ENCODE peak calls at places on chromosomes 12 and 14, in four cellular contexts. One of them, this sample, is unnamed. For H3K36me3, the result is how much of the 10 kb centered on the place peaks cover.

GRCh38 chr14:71739273-71739990 is 192.8 kb upstream of the RGS6 start:
- DNase-seq in IMR-90: peak
- DNase-seq in PC-9: peak
- DNase-seq in endodermal cell: no peak
- DNase-seq in this sample: no peak

GRCh38 chr12:49888461-49889151 is 15.1 kb downstream of the FAIM2 start:
- DNase-seq in IMR-90: no peak
- DNase-seq in PC-9: no peak
- DNase-seq in endodermal cell: peak
- DNase-seq in this sample: peak

GRCh38 chr12:51082561-51083139 is 746 bp downstream of the CSRNP2 start:
- DNase-seq in IMR-90: peak
- DNase-seq in PC-9: no peak
- DNase-seq in endodermal cell: peak
- DNase-seq in this sample: no peak

GRCh38 chr14:96735509-96735908 is 61.7 kb upstream of the VRK1 start:
- DNase-seq in IMR-90: no peak
- DNase-seq in PC-9: no peak
- DNase-seq in endodermal cell: no peak
- DNase-seq in this sample: no peak

GRCh38 chr14:104724981-104725771 is 1.1 kb downstream of the ADSS1 start:
- DNase-seq in IMR-90: no peak
- DNase-seq in PC-9: no peak
- DNase-seq in endodermal cell: peak
- DNase-seq in this sample: no peak

GRCh38 chr12:89353188-89353822 is 1.0 kb upstream of the DUSP6 start:
- DNase-seq in IMR-90: peak
- DNase-seq in PC-9: peak
- DNase-seq in endodermal cell: peak
- DNase-seq in this sample: peak

GRCh38 chr12:107660861-107661415 is 24.7 kb upstream of the PWP1 start:
- DNase-seq in IMR-90: no peak
- DNase-seq in PC-9: no peak
- DNase-seq in endodermal cell: peak
- DNase-seq in this sample: no peak

GRCh38 chr14:97458302-97459137 is 661.3 kb downstream of the VRK1 start:
- DNase-seq in IMR-90: no peak
- DNase-seq in PC-9: no peak
- DNase-seq in endodermal cell: peak
- DNase-seq in this sample: no peak

GRCh38 chr12:75913502-75914110 is 118.0 kb downstream of the PHLDA1 start:
- DNase-seq in IMR-90: no peak
- DNase-seq in PC-9: no peak
- DNase-seq in endodermal cell: no peak
- DNase-seq in this sample: no peak

GRCh38 chr14:96135285-96135684 is 69.4 kb upstream of the BDKRB2 start:
- DNase-seq in IMR-90: no peak
- DNase-seq in PC-9: peak
- DNase-seq in endodermal cell: no peak
- DNase-seq in this sample: no peak

GRCh38 chr14:88559852-88560251 is 3.0 kb upstream of the ZC3H14 start:
- DNase-seq in IMR-90: peak
- DNase-seq in PC-9: peak
- DNase-seq in endodermal cell: no peak
- DNase-seq in this sample: no peak

GRCh38 chr12:62950317-62950716 is 15.4 kb upstream of the PPM1H start:
- DNase-seq in IMR-90: no peak
- DNase-seq in PC-9: no peak
- DNase-seq in endodermal cell: no peak
- DNase-seq in this sample: no peak

GRCh38 chr14:75675265-75675960 is 14.4 kb downstream of the TTLL5 start:
- DNase-seq in IMR-90: no peak
- DNase-seq in PC-9: no peak
- DNase-seq in endodermal cell: peak
- DNase-seq in this sample: no peak

DNA sequence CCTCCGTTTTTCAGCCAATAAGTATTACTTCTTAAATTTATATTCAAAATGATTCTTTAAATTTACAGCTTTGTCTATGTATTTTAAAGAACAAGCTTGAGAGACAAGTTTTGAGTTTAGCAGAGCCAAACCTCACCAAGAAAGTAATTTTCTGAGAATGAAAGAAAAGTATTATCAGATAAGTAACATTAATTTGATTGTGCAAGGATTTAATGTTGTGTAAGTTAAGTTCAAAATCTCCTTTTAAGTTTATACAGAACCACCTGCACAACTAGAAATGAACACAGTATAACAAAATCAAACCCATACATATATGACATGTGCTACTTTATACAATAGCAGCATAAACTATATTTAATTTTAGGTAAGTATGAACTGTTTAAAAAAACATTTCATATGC is 63.5 kb downstream of the SYT10 start:
- DNase-seq in IMR-90: no peak
- DNase-seq in PC-9: no peak
- DNase-seq in endodermal cell: no peak
- DNase-seq in this sample: no peak
- H3K36me3 ChIP-seq in IMR-90: under half
- H3K36me3 ChIP-seq in PC-9: under half
- H3K36me3 ChIP-seq in endodermal cell: under half
- H3K36me3 ChIP-seq in this sample: under half

DNA sequence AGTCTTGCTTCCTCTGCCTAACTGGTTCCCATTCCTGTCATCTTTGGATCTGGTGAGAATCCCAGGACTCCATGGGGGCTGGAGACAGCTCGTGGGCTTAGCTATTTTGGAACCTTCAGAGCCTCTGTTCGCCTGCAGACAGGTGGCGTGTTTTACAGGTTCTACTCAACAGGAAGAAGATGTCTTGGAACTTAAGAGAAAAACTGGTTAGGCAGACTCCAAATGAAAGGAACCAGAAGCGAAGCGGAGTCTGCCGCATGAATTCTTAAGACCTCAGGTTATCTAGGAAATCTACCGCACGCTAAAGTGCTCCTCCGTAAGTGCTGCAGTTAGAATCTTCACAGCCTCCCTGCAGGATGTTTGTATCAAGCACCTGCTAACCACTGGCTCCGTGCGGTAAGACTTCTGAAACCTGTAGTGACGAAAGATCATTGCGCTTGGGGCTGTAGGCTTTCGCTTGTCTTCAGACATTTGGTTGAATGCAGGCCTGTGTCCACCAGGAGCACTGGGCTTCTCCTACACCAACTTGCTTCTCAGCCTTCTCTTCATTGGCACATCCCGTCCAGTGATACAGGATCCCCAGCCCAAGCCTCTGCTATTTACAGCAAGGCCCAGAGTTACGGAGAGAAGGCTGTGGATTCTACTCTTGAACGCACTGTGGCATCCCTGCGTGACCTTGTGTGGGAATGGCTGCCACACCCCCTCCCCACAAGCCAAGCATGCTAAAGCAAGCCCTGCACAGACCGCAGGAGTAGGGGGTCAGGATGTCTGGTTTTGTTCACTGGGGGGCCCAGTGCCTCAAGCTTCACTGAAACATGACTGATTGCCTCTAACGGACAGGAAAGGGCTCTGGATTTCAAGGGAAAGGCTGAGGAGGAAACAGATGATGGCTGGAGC is 35.0 kb downstream of the ACADS start:
- DNase-seq in IMR-90: no peak
- DNase-seq in PC-9: no peak
- DNase-seq in endodermal cell: no peak
- DNase-seq in this sample: no peak
- TF ChIP-seq CTCF in IMR-90: no peak
- TF ChIP-seq CTCF in PC-9: no peak
- TF ChIP-seq CTCF in endodermal cell: peak
- TF ChIP-seq CTCF in this sample: no peak

GRCh38 chr12:67989184-67989965 is at the start of gene IFNG-AS1:
- DNase-seq in IMR-90: no peak
- DNase-seq in PC-9: no peak
- DNase-seq in endodermal cell: no peak
- DNase-seq in this sample: no peak
- H3K4me3 ChIP-seq in IMR-90: no peak
- H3K4me3 ChIP-seq in PC-9: no peak
- H3K4me3 ChIP-seq in endodermal cell: no peak
- H3K4me3 ChIP-seq in this sample: no peak

DNA sequence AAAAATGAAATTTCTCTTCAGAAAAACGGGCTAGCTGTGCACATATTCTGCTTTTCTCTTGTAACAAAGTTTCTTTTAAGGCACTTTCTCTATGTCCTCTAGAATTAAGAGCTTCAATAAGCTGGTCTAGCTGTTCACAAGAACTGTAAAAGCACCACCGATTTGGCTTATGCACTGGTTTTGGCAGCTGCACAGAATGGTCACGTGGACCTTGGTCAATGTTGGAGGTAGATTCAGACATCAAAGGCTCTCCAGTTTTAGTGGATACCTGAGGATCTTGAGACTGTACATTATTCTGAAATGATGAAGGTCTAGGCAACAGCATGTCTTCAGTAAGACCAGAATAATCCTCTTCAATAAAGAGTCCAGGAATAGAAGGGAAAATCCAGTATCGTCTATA is 61.5 kb upstream of the CFL2 start:
- DNase-seq in IMR-90: no peak
- DNase-seq in PC-9: no peak
- DNase-seq in endodermal cell: no peak
- DNase-seq in this sample: no peak
- H3K36me3 ChIP-seq in IMR-90: under half
- H3K36me3 ChIP-seq in PC-9: under half
- H3K36me3 ChIP-seq in endodermal cell: half or more
- H3K36me3 ChIP-seq in this sample: half or more

GRCh38 chr14:59787045-59787674 is 83.4 kb downstream of the RTN1 start:
- DNase-seq in IMR-90: no peak
- DNase-seq in PC-9: no peak
- DNase-seq in endodermal cell: peak
- DNase-seq in this sample: no peak
- TF ChIP-seq CTCF in IMR-90: no peak
- TF ChIP-seq CTCF in PC-9: no peak
- TF ChIP-seq CTCF in endodermal cell: peak
- TF ChIP-seq CTCF in this sample: no peak

GRCh38 chr14:23286904-23287479 is 1.1 kb upstream of the HOMEZ start:
- DNase-seq in IMR-90: no peak
- DNase-seq in PC-9: no peak
- DNase-seq in endodermal cell: no peak
- DNase-seq in this sample: no peak
- H3K4me3 ChIP-seq in IMR-90: peak
- H3K4me3 ChIP-seq in PC-9: peak
- H3K4me3 ChIP-seq in endodermal cell: peak
- H3K4me3 ChIP-seq in this sample: peak

GRCh38 chr12:132026796-132027500 is 77.2 kb downstream of the EP400 start:
- DNase-seq in IMR-90: no peak
- DNase-seq in PC-9: no peak
- DNase-seq in endodermal cell: no peak
- DNase-seq in this sample: no peak
- H3K36me3 ChIP-seq in IMR-90: half or more
- H3K36me3 ChIP-seq in PC-9: half or more
- H3K36me3 ChIP-seq in endodermal cell: half or more
- H3K36me3 ChIP-seq in this sample: half or more

This sample was measured in BE2C.